ENCODE peak calls at places on chromosomes 16 and 17, in nine cellular contexts. Y is gastrocnemius medialis, A is upper lobe of left lung, O is heart left ventricle, L is body of pancreas, U is IMR-90, G is HCT116, R is K562, E is HepG2. W is an unnamed sample.

GRCh38 chr17:81460856-81461460 is 51.6 kb downstream of the ACTG1 start:
- ATAC-seq in Y (no peak), A (no peak), O (no peak), L (no peak), U (no peak), G (no peak), R (peak; percentile 93), E (no peak), W (no peak)

GRCh38 chr16:48393843-48394703 is 8.9 kb upstream of the SIAH1 start:
- ATAC-seq in Y (peak; percentile 99), A (no peak), O (peak; percentile 72), L (peak; percentile 51), U (peak; percentile 92), G (no peak), R (peak; percentile 67), E (peak; percentile 49), W (peak; percentile 93)

GRCh38 chr16:89314357-89314756 is 96.9 kb downstream of the ZNF778 start:
- ATAC-seq in Y (no peak), A (no peak), O (no peak), L (no peak), U (no peak), G (no peak), R (no peak), E (no peak), W (no peak)

GRCh38 chr17:31269597-31269996 is 27.4 kb downstream of the OMG start:
- ATAC-seq in Y (no peak), A (peak; percentile 79), O (peak; percentile 85), L (peak; percentile 60), U (peak; percentile 92), G (peak; percentile 99), R (no peak), E (no peak), W (peak; percentile 52)

GRCh38 chr17:74015316-74015715 is 188.2 kb upstream of the RPL38 start:
- ATAC-seq in Y (no peak), A (no peak), O (no peak), L (no peak), U (no peak), G (no peak), R (no peak), E (no peak), W (no peak)

GRCh38 chr17:13420294-13421277 is 181.1 kb downstream of the HS3ST3A1 start:
- ATAC-seq in Y (no peak), A (peak; percentile 79), O (no peak), L (peak; percentile 72), U (peak; percentile 70), G (no peak), R (no peak), E (peak; percentile 87), W (no peak)

GRCh38 chr17:56665864-56666263 is 72.4 kb downstream of the NOG start:
- ATAC-seq in Y (no peak), A (no peak), O (no peak), L (no peak), U (no peak), G (no peak), R (no peak), E (no peak), W (no peak)

GRCh38 chr16:78706637-78707036 is 607.2 kb downstream of the WWOX start:
- ATAC-seq in Y (no peak), A (no peak), O (no peak), L (no peak), U (no peak), G (no peak), R (no peak), E (peak; percentile 79), W (no peak)

GRCh38 chr17:73340093-73340596 is 28.3 kb upstream of the CDC42EP4 start:
- ATAC-seq in Y (peak; percentile 86), A (peak; percentile 76), O (no peak), L (peak; percentile 51), U (peak; percentile 44), G (peak; percentile 88), R (peak; percentile 43), E (peak; percentile 69), W (peak; percentile 68)

GRCh38 chr17:81566461-81567126 is 14.4 kb upstream of the FAAP100 start:
- ATAC-seq in Y (peak; percentile 43), A (peak; percentile 72), O (peak; percentile 78), L (peak; percentile 85), U (peak; percentile 93), G (peak; percentile 79), R (no peak), E (no peak), W (peak; percentile 84)

GRCh38 chr16:15855704-15856003 is 1.2 kb downstream of the MYH11 start:
- ATAC-seq in Y (no peak), A (no peak), O (no peak), L (no peak), U (no peak), G (no peak), R (no peak), E (no peak), W (no peak)

GRCh38 chr17:65916425-65916824 is 275.5 kb downstream of the CEP112 start:
- ATAC-seq in Y (no peak), A (no peak), O (no peak), L (no peak), U (no peak), G (no peak), R (no peak), E (peak; percentile 74), W (no peak)

GRCh38 chr16:11326084-11326736 is 19.0 kb upstream of the RMI2 start:
- ATAC-seq in Y (peak; percentile 29), A (no peak), O (no peak), L (no peak), U (no peak), G (no peak), R (no peak), E (no peak), W (no peak)

GRCh38 chr17:3798273-3799180 is 2.5 kb downstream of the ITGAE start:
- ATAC-seq in Y (no peak), A (peak; percentile 4), O (peak; percentile 61), L (no peak), U (no peak), G (no peak), R (no peak), E (no peak), W (no peak)

GRCh38 chr17:75008373-75008772 is 4.1 kb upstream of the MRPL58 start:
- ATAC-seq in Y (no peak), A (no peak), O (no peak), L (no peak), U (no peak), G (no peak), R (no peak), E (no peak), W (no peak)

GRCh38 chr16:8863594-8864424 is 5.0 kb downstream of the CARHSP1 start:
- ATAC-seq in Y (no peak), A (peak; percentile 6), O (peak; percentile 56), L (peak; percentile 78), U (no peak), G (peak; percentile 59), R (peak; percentile 75), E (peak; percentile 78), W (no peak)

GRCh38 chr16:3780570-3780969 is 63.2 kb upstream of the TRAP1 start:
- ATAC-seq in Y (no peak), A (no peak), O (peak; percentile 62), L (peak; percentile 35), U (no peak), G (peak; percentile 77), R (peak; percentile 56), E (peak; percentile 36), W (no peak)

GRCh38 chr16:25012525-25012991 is 2.6 kb downstream of the ARHGAP17 start:
- ATAC-seq in Y (no peak), A (no peak), O (no peak), L (no peak), U (peak; percentile 22), G (no peak), R (no peak), E (no peak), W (peak; percentile 44)

GRCh38 chr17:28938552-28938951 is 12.8 kb downstream of the PHF12 start:
- ATAC-seq in Y (peak; percentile 48), A (no peak), O (peak; percentile 88), L (no peak), U (no peak), G (no peak), R (no peak), E (no peak), W (no peak)

GRCh38 chr16:90077757-90078593 is 844 bp upstream of the PRDM7 start:
- ATAC-seq in Y (peak; percentile 25), A (peak; percentile 61), O (peak; percentile 36), L (peak; percentile 32), U (peak; percentile 22), G (peak; percentile 24), R (peak; percentile 46), E (peak; percentile 70), W (peak; percentile 33)

DNA sequence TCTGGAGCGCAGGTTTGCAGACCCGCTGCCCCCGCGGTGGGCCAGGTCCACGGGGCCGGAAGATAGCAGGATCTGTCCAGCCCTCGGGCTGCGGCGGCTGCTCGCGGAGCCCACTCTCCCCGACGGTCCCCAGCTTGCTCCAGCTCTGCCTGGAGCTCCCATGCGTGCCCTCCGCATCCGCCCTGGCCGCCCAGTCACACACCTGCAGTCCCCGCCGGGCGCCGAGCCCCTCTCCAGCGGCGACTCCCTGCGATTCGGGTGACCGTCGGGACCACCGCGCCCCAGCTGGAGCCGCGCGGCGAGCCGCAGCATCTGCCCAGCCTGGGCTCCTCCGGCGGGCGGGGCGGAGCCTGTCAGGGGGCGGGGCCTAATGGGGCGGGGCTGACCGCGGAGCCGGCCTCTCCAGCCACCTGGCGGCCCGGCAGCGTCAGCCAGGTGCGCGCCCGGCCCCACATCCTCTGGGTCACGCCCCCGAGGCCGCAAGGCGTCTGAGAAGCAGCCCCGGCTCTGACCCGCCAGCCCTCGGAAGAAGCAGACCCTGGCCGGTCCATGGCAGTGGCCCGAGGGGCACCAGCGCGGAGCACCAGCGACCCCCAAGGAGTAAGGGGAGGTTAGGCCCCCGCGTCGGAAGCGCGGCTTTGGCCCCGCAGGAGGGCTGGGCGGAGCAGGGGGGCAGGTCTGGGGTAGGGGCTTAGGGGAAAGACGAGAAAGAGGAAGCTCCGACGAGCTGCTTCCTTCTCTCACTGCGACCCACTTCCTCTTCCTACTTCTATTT is at the start of gene PIK3R5:
- ATAC-seq in Y (no peak), A (peak; percentile 79), O (peak; percentile 85), L (peak; percentile 83), U (no peak), G (peak; percentile 85), R (peak; percentile 94), E (no peak), W (peak; percentile 46)
- TF ChIP-seq CTCF in Y (no peak), A (no peak), O (no peak), L (no peak), U (no peak), G (no peak), R (no peak), E (no peak), W (no peak)

GRCh38 chr17:21004016-21004930 is 38.5 kb downstream of the USP22 start:
- ATAC-seq in Y (no peak), A (peak; percentile 28), O (no peak), L (no peak), U (no peak), G (no peak), R (no peak), E (no peak), W (no peak)
- TF ChIP-seq POLR2A in Y (no peak), A (no peak), O (no peak), L (no peak), U (no peak), G (no peak), R (no peak), E (no peak), W (no peak)

GRCh38 chr17:61314368-61315078 is 85.1 kb upstream of the TBX2 start:
- ATAC-seq in Y (peak; percentile 90), A (peak; percentile 78), O (peak; percentile 94), L (peak; percentile 24), U (peak; percentile 35), G (peak; percentile 24), R (no peak), E (peak; percentile 10), W (peak; percentile 84)
- TF ChIP-seq CTCF in Y (no peak), A (no peak), O (peak; percentile 29), L (no peak), U (peak; percentile 29), G (no peak), R (no peak), E (no peak), W (peak; percentile 61)

GRCh38 chr16:84225571-84225970 is 14.2 kb downstream of the KCNG4 start:
- ATAC-seq in Y (no peak), A (no peak), O (no peak), L (no peak), U (no peak), G (no peak), R (no peak), E (no peak), W (no peak)
- TF ChIP-seq POLR2A in Y (no peak), A (no peak), O (no peak), L (no peak), U (no peak), G (no peak), R (no peak), E (no peak), W (no peak)

W was measured in gastroesophageal sphincter.